ENCODE peak calls at places on chromosome 14, in seven cellular contexts. O, K, M, H, P, Q and D are unnamed samples.
A peak's percentile ranks its signal among the peaks of the same experiment; 100 is the strongest.

GRCh38 chr14:68631058-68631690 is 161.7 kb downstream of the ZFP36L1 start:
- DNase-seq in K (no peak), P (no peak), H (no peak), Q (no peak), O (no peak), M (no peak), D (no peak)

GRCh38 chr14:61321385-61322010 is at the start of gene PRKCH:
- DNase-seq in H (peak; percentile 67), K (no peak), M (peak; percentile 78), O (peak; percentile 72), Q (peak; percentile 74), P (peak; percentile 88), D (peak; percentile 72)

GRCh38 chr14:61677469-61677868 is 17.8 kb upstream of the HIF1A start:
- DNase-seq in M (no peak), H (no peak), K (no peak), O (no peak), Q (no peak), P (no peak), D (no peak)

GRCh38 chr14:92481811-92482559 is 31.6 kb upstream of the RIN3 start:
- DNase-seq in M (no peak), O (no peak), H (no peak), Q (no peak), P (no peak), K (no peak), D (no peak)

GRCh38 chr14:99671230-99672224 is 12.6 kb upstream of the CYP46A1 start:
- DNase-seq in M (no peak), O (no peak), K (no peak), P (no peak), Q (no peak), H (no peak), D (no peak)

GRCh38 chr14:99309220-99309766 is 37.3 kb upstream of the BCL11B start:
- DNase-seq in K (no peak), P (no peak), H (no peak), Q (no peak), O (no peak), M (no peak), D (no peak)

GRCh38 chr14:38405851-38406630 is 150.1 kb upstream of the CLEC14A start:
- DNase-seq in M (no peak), O (no peak), P (no peak), H (no peak), K (no peak), Q (no peak), D (no peak)

GRCh38 chr14:50018236-50019210 is 97.8 kb downstream of the VCPKMT start:
- DNase-seq in P (peak; percentile 81), O (peak; percentile 21), Q (no peak), H (no peak), K (no peak), M (peak; percentile 64), D (peak; percentile 78)

GRCh38 chr14:97120204-97121120 is 323.3 kb downstream of the VRK1 start:
- DNase-seq in Q (no peak), O (no peak), M (no peak), K (no peak), H (peak; percentile 10), P (no peak), D (no peak)

DNA sequence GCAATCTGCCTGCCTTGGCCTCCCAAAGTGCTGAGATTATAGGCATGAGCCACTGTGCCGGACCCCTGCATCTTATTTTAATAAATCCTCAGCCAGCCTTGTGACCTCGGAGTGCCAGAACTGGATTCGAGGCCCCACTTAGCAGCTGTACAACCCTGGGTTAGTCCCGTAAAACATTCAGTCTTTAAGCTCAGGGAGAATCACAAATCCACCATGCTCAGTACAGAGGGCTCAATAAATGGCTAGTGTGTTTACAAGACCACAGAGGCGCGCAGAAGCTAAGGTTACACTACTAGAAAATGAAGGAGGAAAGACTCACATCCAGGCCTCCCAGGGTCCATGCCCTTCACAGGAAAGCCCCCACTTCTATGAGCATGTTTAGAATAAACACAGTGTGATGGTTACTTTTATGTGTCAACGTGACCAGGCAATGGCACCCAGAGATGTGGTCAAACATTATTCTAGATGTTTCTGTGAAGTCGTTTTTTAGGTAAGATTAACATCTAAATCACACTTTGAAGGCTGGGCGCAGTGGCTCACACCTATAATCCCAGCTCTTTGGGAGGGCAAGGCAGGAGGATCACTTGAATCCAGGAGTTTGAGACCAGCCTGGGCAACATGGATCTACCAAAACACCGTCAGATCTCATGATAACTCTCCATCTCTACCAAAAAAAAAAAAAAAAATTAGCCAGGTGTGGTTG is 55.3 kb downstream of the CLMN start:
- DNase-seq in K (no peak), M (no peak), P (no peak), Q (no peak), O (no peak), H (no peak), D (no peak)
- H3K27ac ChIP-seq in K (no peak overlapping the region), M (no peak overlapping the region), P (no peak overlapping the region), Q (no peak overlapping the region), O (no peak overlapping the region), H (no peak overlapping the region), D (peak overlapping the region; percentile 40)

DNA sequence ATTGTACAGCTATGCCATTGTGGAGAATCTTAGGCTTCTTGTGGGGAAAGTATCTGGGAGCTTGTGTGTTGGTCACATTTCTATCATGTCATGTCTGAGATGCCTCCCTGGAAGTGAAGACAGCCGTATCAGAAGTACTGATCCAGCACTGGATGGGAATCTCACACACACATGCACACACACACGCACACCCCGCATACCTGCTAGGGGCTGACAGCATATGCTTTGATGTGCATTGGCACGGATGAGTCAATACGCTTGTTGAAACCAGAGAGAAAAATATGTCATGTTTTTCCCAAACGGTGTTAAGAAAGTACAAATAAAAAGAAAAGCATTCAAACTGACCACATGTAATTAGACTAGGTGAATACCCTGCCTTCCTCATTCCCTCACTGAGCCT is 260.8 kb downstream of the KTN1 start:
- DNase-seq in H (no peak), M (no peak), P (peak; percentile 75), Q (no peak), K (no peak), O (no peak), D (no peak)
- H3K27ac ChIP-seq in H (no peak overlapping the region), M (no peak overlapping the region), P (no peak overlapping the region), Q (no peak overlapping the region), K (no peak overlapping the region), O (no peak overlapping the region), D (no peak overlapping the region)

GRCh38 chr14:105300542-105301102 is at the start of gene BRF1:
- DNase-seq in P (peak; percentile 89), O (peak; percentile 97), H (peak; percentile 98), K (peak; percentile 82), M (peak; percentile 95), Q (peak; percentile 91), D (peak; percentile 98)

GRCh38 chr14:105304565-105304964 is 3.8 kb upstream of the BRF1 start:
- DNase-seq in Q (no peak), M (no peak), K (no peak), O (no peak), P (no peak), H (no peak), D (no peak)

GRCh38 chr14:105301103-105301914 is 508 bp upstream of the BRF1 start:
- DNase-seq in Q (peak; percentile 97), P (peak; percentile 98), K (peak; percentile 94), H (peak; percentile 92), O (peak; percentile 99), M (peak; percentile 97), D (peak; percentile 100)

GRCh38 chr14:105303949-105304348 is 3.1 kb upstream of the BRF1 start:
- DNase-seq in O (no peak), Q (peak; percentile 58), P (no peak), K (no peak), M (no peak), H (no peak), D (no peak)

GRCh38 chr14:105299654-105300541 is 903 bp downstream of the BRF1 start:
- DNase-seq in M (no peak), Q (no peak), H (no peak), P (no peak), O (peak; percentile 62), K (no peak), D (no peak)
- H3K27ac ChIP-seq in M (peak overlapping the region; percentile 87), Q (peak overlapping the region; percentile 91), H (peak overlapping the region; percentile 94), P (peak overlapping the region; percentile 91), O (peak overlapping the region; percentile 95), K (peak overlapping the region; percentile 97), D (peak overlapping the region; percentile 89)

GRCh38 chr14:76828339-76829015 is 2.3 kb downstream of the LRRC74A start:
- DNase-seq in O (no peak), K (no peak), Q (no peak), P (peak; percentile 14), M (no peak), H (no peak), D (no peak)
- H3K27ac ChIP-seq in O (peak overlapping the region; percentile 31), K (peak overlapping the region; percentile 47), Q (no peak overlapping the region), P (no peak overlapping the region), M (peak overlapping the region; percentile 74), H (no peak overlapping the region), D (no peak overlapping the region)

DNA sequence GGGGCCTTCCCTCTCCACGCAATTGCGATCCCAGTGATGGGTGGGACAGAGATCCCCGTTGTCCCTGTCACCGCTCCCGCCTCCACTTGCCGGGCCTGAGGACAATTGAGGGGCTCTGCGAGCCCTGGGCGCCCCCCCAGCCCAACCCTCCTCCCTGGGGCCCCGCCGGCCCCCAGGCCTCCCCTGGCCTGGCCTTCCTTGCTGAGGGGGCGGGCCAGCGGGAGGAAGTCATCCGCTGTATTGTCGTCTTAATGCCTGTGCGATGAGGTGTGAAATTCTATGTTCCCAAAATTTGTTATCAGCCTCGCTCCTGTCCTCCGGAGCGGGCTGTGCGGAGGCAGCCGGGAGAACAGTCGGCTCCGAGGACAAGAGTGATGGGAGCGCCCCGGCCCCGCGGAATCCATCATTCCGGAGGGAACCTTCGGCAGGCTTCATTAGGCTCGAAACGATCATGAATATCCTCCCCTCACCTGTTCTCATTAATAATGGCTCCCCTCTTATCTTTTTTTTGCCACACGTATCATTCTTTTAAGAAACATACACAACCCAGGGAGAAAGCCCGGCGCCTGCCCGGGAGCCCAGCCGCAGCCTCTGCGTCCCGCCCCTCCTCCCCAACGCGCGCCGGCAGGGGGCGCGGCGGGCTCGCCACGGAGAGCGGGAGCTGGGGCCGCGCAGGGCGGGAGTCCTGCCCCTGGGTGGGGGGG is 17.3 kb upstream of the DLK1 start:
- DNase-seq in Q (no peak), P (peak; percentile 41), O (no peak), M (no peak), H (peak; percentile 39), K (no peak), D (no peak)
- H3K27ac ChIP-seq in Q (no peak overlapping the region), P (peak overlapping the region; percentile 58), O (no peak overlapping the region), M (no peak overlapping the region), H (no peak overlapping the region), K (no peak overlapping the region), D (no peak overlapping the region)

DNA sequence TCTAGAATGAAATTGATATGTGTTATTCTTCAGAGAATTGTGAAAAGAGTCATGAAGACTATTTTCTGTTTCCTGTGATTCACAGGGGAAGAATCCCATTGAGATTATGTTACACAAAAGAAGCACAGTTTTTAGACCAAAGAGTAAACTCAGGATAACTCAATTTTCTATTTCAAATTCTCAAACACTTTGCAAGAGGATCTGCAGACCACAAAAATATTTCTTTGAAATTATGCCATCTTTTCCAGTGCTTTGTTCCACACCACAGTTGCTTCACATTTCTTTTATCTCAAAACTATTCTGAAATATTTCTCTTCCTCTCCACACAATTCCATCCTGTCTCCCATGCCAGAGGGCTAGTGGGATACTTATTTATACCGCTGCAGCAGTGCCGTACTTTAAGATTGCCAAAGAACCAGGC is 188.9 kb upstream of the FOXG1 start:
- DNase-seq in H (no peak), P (no peak), Q (no peak), M (no peak), O (no peak), K (no peak), D (no peak)
- H3K27ac ChIP-seq in H (no peak overlapping the region), P (no peak overlapping the region), Q (no peak overlapping the region), M (no peak overlapping the region), O (no peak overlapping the region), K (no peak overlapping the region), D (no peak overlapping the region)

GRCh38 chr14:95408731-95409471 is 89.2 kb upstream of the CLMN start:
- DNase-seq in H (no peak), M (peak; percentile 27), K (peak; percentile 13), Q (no peak), P (no peak), O (no peak), D (no peak)
- H3K27ac ChIP-seq in H (no peak overlapping the region), M (peak overlapping the region; percentile 81), K (peak overlapping the region; percentile 73), Q (no peak overlapping the region), P (no peak overlapping the region), O (peak overlapping the region; percentile 23), D (no peak overlapping the region)